ENCODE peak calls at places on chromosomes 7 and 10, in seven cellular contexts. One of them, this sample, is unnamed.
A peak's percentile ranks its signal among the peaks of the same experiment; 100 is the strongest.

GRCh38 chr10:20267734-20268133 is 451.5 kb downstream of the PLXDC2 start:
- DNase-seq in NCI-H1417: no peak
- DNase-seq in stimulated activated CD4-positive, alpha-beta T cell treated with anti-CD3 and anti-CD28 coated beads, Interleukin-1b, Interleukin-23, amount 100 ng/mL, for 24 hours: no peak
- DNase-seq in HTR-8/SVneo: no peak
- DNase-seq in glomerular endothelial cell: no peak
- DNase-seq in anterior cingulate cortex: no peak
- DNase-seq in activated CD4-positive, alpha-beta T cell treated with anti-CD3 and anti-CD28 coated beads, Interleukin-2, amount 50 U/mL, for 1 hour: no peak
- DNase-seq in this sample: no peak

GRCh38 chr10:61063911-61064310 is 119.9 kb upstream of the RHOBTB1 start:
- DNase-seq in glomerular endothelial cell: peak; percentile 25
- DNase-seq in stimulated activated CD4-positive, alpha-beta T cell treated with anti-CD3 and anti-CD28 coated beads, Interleukin-1b, Interleukin-23, amount 100 ng/mL, for 24 hours: no peak
- DNase-seq in anterior cingulate cortex: no peak
- DNase-seq in HTR-8/SVneo: no peak
- DNase-seq in activated CD4-positive, alpha-beta T cell treated with anti-CD3 and anti-CD28 coated beads, Interleukin-2, amount 50 U/mL, for 1 hour: no peak
- DNase-seq in NCI-H1417: no peak
- DNase-seq in this sample: no peak

GRCh38 chr7:18421297-18422004 is 74.1 kb upstream of the HDAC9 start:
- DNase-seq in anterior cingulate cortex: no peak
- DNase-seq in NCI-H1417: peak; percentile 83
- DNase-seq in HTR-8/SVneo: no peak
- DNase-seq in activated CD4-positive, alpha-beta T cell treated with anti-CD3 and anti-CD28 coated beads, Interleukin-2, amount 50 U/mL, for 1 hour: no peak
- DNase-seq in glomerular endothelial cell: no peak
- DNase-seq in stimulated activated CD4-positive, alpha-beta T cell treated with anti-CD3 and anti-CD28 coated beads, Interleukin-1b, Interleukin-23, amount 100 ng/mL, for 24 hours: no peak
- DNase-seq in this sample: no peak

GRCh38 chr10:104273899-104274575 is 5.1 kb downstream of the GSTO2 start:
- DNase-seq in HTR-8/SVneo: no peak
- DNase-seq in NCI-H1417: no peak
- DNase-seq in anterior cingulate cortex: no peak
- DNase-seq in activated CD4-positive, alpha-beta T cell treated with anti-CD3 and anti-CD28 coated beads, Interleukin-2, amount 50 U/mL, for 1 hour: no peak
- DNase-seq in stimulated activated CD4-positive, alpha-beta T cell treated with anti-CD3 and anti-CD28 coated beads, Interleukin-1b, Interleukin-23, amount 100 ng/mL, for 24 hours: no peak
- DNase-seq in glomerular endothelial cell: no peak
- DNase-seq in this sample: no peak

GRCh38 chr10:14801693-14802092 is 27.0 kb upstream of the FAM107B start:
- DNase-seq in NCI-H1417: no peak
- DNase-seq in HTR-8/SVneo: no peak
- DNase-seq in stimulated activated CD4-positive, alpha-beta T cell treated with anti-CD3 and anti-CD28 coated beads, Interleukin-1b, Interleukin-23, amount 100 ng/mL, for 24 hours: no peak
- DNase-seq in activated CD4-positive, alpha-beta T cell treated with anti-CD3 and anti-CD28 coated beads, Interleukin-2, amount 50 U/mL, for 1 hour: no peak
- DNase-seq in glomerular endothelial cell: no peak
- DNase-seq in anterior cingulate cortex: no peak
- DNase-seq in this sample: no peak

GRCh38 chr7:12581897-12582296 is 11.4 kb downstream of the SCIN start:
- DNase-seq in NCI-H1417: no peak
- DNase-seq in HTR-8/SVneo: no peak
- DNase-seq in activated CD4-positive, alpha-beta T cell treated with anti-CD3 and anti-CD28 coated beads, Interleukin-2, amount 50 U/mL, for 1 hour: no peak
- DNase-seq in stimulated activated CD4-positive, alpha-beta T cell treated with anti-CD3 and anti-CD28 coated beads, Interleukin-1b, Interleukin-23, amount 100 ng/mL, for 24 hours: no peak
- DNase-seq in glomerular endothelial cell: no peak
- DNase-seq in anterior cingulate cortex: no peak
- DNase-seq in this sample: no peak

GRCh38 chr10:61878411-61879051 is 23.0 kb upstream of the ARID5B start:
- DNase-seq in stimulated activated CD4-positive, alpha-beta T cell treated with anti-CD3 and anti-CD28 coated beads, Interleukin-1b, Interleukin-23, amount 100 ng/mL, for 24 hours: no peak
- DNase-seq in anterior cingulate cortex: no peak
- DNase-seq in activated CD4-positive, alpha-beta T cell treated with anti-CD3 and anti-CD28 coated beads, Interleukin-2, amount 50 U/mL, for 1 hour: no peak
- DNase-seq in NCI-H1417: no peak
- DNase-seq in HTR-8/SVneo: no peak
- DNase-seq in glomerular endothelial cell: no peak
- DNase-seq in this sample: no peak

GRCh38 chr7:44565795-44566559 is 7.7 kb downstream of the DDX56 start:
- DNase-seq in HTR-8/SVneo: no peak
- DNase-seq in stimulated activated CD4-positive, alpha-beta T cell treated with anti-CD3 and anti-CD28 coated beads, Interleukin-1b, Interleukin-23, amount 100 ng/mL, for 24 hours: no peak
- DNase-seq in anterior cingulate cortex: peak; percentile 49
- DNase-seq in activated CD4-positive, alpha-beta T cell treated with anti-CD3 and anti-CD28 coated beads, Interleukin-2, amount 50 U/mL, for 1 hour: no peak
- DNase-seq in glomerular endothelial cell: no peak
- DNase-seq in NCI-H1417: no peak
- DNase-seq in this sample: no peak

This sample was measured in HCT116.